ENCODE peak calls at places on chromosomes 2 and 18, in five cellular contexts. C, L, E, T and S are unnamed samples.

GRCh38 chr18:27017901-27018500 is 152.5 kb upstream of the AQP4 start:
- DNase-seq in T (no peak), C (no peak), E (no peak), L (no peak), S (no peak)

GRCh38 chr18:79625195-79625923 is 54.2 kb upstream of the CTDP1 start:
- DNase-seq in L (no peak), C (no peak), T (no peak), E (peak; percentile 42), S (no peak)

GRCh38 chr2:68767031-68767961 is 32.7 kb downstream of the ARHGAP25 start:
- DNase-seq in C (no peak), T (no peak), E (no peak), L (no peak), S (no peak)

GRCh38 chr2:161586517-161587167 is 37.6 kb upstream of the SLC4A10 start:
- DNase-seq in T (no peak), C (peak; percentile 1), L (peak; percentile 29), E (no peak), S (no peak)

GRCh38 chr2:148122788-148123187 is 101.9 kb downstream of the MBD5 start:
- DNase-seq in T (no peak), L (peak; percentile 56), E (no peak), C (peak; percentile 16), S (no peak)

GRCh38 chr2:240437861-240438809 is 2.7 kb downstream of the GPC1 start:
- DNase-seq in E (peak; percentile 66), C (peak; percentile 16), T (peak; percentile 79), L (peak; percentile 16), S (peak; percentile 93)

GRCh38 chr2:66962625-66963207 is 434.4 kb upstream of the ETAA1 start:
- DNase-seq in L (peak; percentile 39), C (no peak), E (no peak), T (no peak), S (no peak)

GRCh38 chr18:45059695-45060094 is 379.0 kb downstream of the SETBP1 start:
- DNase-seq in C (peak; percentile 48), L (peak; percentile 82), E (no peak), T (no peak), S (no peak)

GRCh38 chr2:151789055-151789834 is 39.0 kb downstream of the ARL5A start:
- DNase-seq in C (no peak), E (no peak), L (no peak), T (no peak), S (no peak)

GRCh38 chr2:19949071-19949470 is 40.8 kb downstream of the WDR35 start:
- DNase-seq in E (no peak), L (peak; percentile 48), C (peak; percentile 24), T (no peak), S (no peak)

GRCh38 chr2:3037196-3038194 is 340.1 kb downstream of the EIPR1 start:
- DNase-seq in T (no peak), C (no peak), E (no peak), L (no peak), S (no peak)

GRCh38 chr2:11710632-11711381 is 35.6 kb upstream of the LPIN1 start:
- DNase-seq in T (no peak), E (no peak), C (no peak), L (peak; percentile 44), S (no peak)

GRCh38 chr18:7021994-7022840 is 95.4 kb downstream of the LAMA1 start:
- DNase-seq in C (no peak), T (no peak), E (no peak), L (no peak), S (peak; percentile 60)

GRCh38 chr2:28366496-28367282 is 26.0 kb upstream of the FOSL2 start:
- DNase-seq in E (no peak), L (peak; percentile 18), T (no peak), C (no peak), S (peak; percentile 68)

GRCh38 chr2:120803764-120804335 is 68.2 kb downstream of the GLI2 start:
- DNase-seq in E (no peak), T (no peak), C (no peak), L (peak; percentile 68), S (no peak)

GRCh38 chr2:168210216-168210897 is 37.0 kb downstream of the STK39 start:
- DNase-seq in E (no peak), L (peak; percentile 49), T (no peak), C (no peak), S (no peak)

GRCh38 chr2:202037086-202037485 is 3.4 kb downstream of the FZD7 start:
- DNase-seq in E (no peak), C (no peak), L (peak; percentile 39), T (no peak), S (no peak)

GRCh38 chr2:68987051-68987503 is 12.6 kb downstream of the GKN1 start:
- DNase-seq in E (no peak), T (peak; percentile 66), C (no peak), L (no peak), S (no peak)

GRCh38 chr18:49055787-49056186 is 105.0 kb upstream of the SMAD7 start:
- DNase-seq in T (peak; percentile 26), E (peak; percentile 25), L (peak; percentile 56), C (peak; percentile 67), S (peak; percentile 81)

GRCh38 chr2:220434365-220434764 is 806.9 kb downstream of the SLC4A3 start:
- DNase-seq in E (no peak), L (peak; percentile 90), C (peak; percentile 27), T (no peak), S (no peak)

GRCh38 chr2:197514754-197515153 is 1.1 kb upstream of the MOB4 start:
- DNase-seq in L (peak; percentile 3), C (no peak), E (no peak), T (no peak), S (no peak)

GRCh38 chr2:76311713-76312112 is 601.0 kb upstream of the GCFC2 start:
- DNase-seq in T (no peak), E (no peak), L (no peak), C (no peak), S (no peak)

GRCh38 chr2:147433822-147434221 is 411.0 kb upstream of the ACVR2A start:
- DNase-seq in C (no peak), E (no peak), T (no peak), L (no peak), S (no peak)

GRCh38 chr2:59578349-59578748 is 975.1 kb downstream of the BCL11A start:
- DNase-seq in L (no peak), E (no peak), C (no peak), T (no peak), S (no peak)

GRCh38 chr2:124024491-124025348 is at the start of gene CNTNAP5:
- DNase-seq in C (no peak), L (peak; percentile 1), T (peak; percentile 64), E (no peak), S (peak; percentile 57)

GRCh38 chr2:124025349-124025720 is 248 bp downstream of the CNTNAP5 start:
- DNase-seq in E (no peak), T (no peak), C (no peak), L (no peak), S (no peak)

GRCh38 chr2:124032799-124033198 is 7.7 kb downstream of the CNTNAP5 start:
- DNase-seq in L (no peak), E (no peak), T (no peak), C (no peak), S (no peak)

GRCh38 chr2:124025896-124026295 is 809 bp downstream of the CNTNAP5 start:
- DNase-seq in E (no peak), C (no peak), L (no peak), T (no peak), S (no peak)

DNA sequence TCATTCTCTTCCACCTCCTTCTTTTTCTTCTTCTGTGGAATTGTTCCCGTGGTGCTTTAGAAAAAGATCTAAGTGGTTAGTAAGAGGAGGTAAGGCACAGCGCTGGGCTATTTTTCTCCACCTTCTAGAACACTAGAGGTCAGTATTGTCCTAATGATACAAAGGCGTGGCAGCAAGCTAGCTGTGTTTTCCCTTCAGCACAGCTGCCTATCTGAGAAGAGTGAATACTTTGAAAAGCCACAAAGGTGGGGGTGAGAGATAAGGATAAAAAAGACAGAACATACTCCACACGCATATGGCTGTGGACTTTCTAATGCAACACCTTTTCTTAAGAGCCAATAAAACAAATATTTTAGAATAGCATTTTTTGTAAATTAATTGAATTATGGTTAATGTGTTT is 2.1 kb downstream of the CNTNAP5 start:
- DNase-seq in E (no peak), C (no peak), T (peak; percentile 22), L (peak; percentile 15), S (no peak)
- TF ChIP-seq CTCF in E (no peak), C (peak; percentile 51), T (peak; percentile 36), L (peak; percentile 61), S (peak; percentile 33)

GRCh38 chr2:225556461-225556860 is 157.0 kb downstream of the NYAP2 start:
- DNase-seq in E (no peak), C (no peak), L (no peak), T (no peak), S (no peak)
- TF ChIP-seq CTCF in E (no peak), C (no peak), L (no peak), T (no peak), S (no peak)

GRCh38 chr2:32627441-32627900 is 379 bp upstream of the TTC27 start:
- DNase-seq in T (peak; percentile 55), E (no peak), L (peak; percentile 59), C (peak; percentile 11), S (peak; percentile 33)
- TF ChIP-seq CTCF in T (peak; percentile 41), E (no peak), L (peak; percentile 15), C (peak; percentile 38), S (peak; percentile 6)

GRCh38 chr2:191184457-191184856 is 33.7 kb upstream of the STAT4 start:
- DNase-seq in E (no peak), L (no peak), C (no peak), T (no peak), S (no peak)

GRCh38 chr2:191178806-191179514 is 28.2 kb upstream of the STAT4 start:
- DNase-seq in E (no peak), L (no peak), T (no peak), C (peak; percentile 76), S (no peak)

GRCh38 chr2:191183516-191183915 is 32.7 kb upstream of the STAT4 start:
- DNase-seq in T (no peak), E (no peak), C (no peak), L (no peak), S (no peak)

GRCh38 chr2:191180712-191181111 is 29.9 kb upstream of the STAT4 start:
- DNase-seq in C (no peak), E (no peak), T (no peak), L (no peak), S (peak; percentile 31)

DNA sequence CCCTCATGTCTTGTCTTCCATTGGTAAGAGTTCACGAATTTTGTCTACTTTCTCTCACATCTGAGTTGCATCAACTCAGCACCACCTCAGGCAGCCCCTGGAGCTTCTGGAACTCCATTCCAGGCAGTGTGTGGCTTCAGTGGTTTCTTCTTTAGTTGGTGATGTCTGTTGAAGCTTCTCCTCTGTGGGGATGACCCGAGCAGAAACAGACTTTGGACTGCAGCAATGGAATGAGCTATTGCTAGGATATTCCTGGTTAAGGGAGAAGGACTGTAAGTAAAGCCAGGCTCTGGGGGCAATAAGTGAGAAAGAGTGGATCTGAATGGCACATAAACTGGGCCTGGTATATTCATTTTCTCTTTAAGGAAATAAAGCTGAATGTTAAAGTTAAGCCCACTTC is 32.3 kb upstream of the STAT4 start:
- DNase-seq in T (no peak), C (no peak), L (no peak), E (no peak), S (no peak)
- TF ChIP-seq CTCF in T (no peak), C (no peak), L (no peak), E (no peak), S (no peak)

GRCh38 chr2:122519366-122519765 is 763.9 kb downstream of the TSN start:
- DNase-seq in E (no peak), L (no peak), T (no peak), C (no peak), S (no peak)
- TF ChIP-seq CTCF in E (no peak), L (no peak), T (no peak), C (peak; percentile 9), S (no peak)

GRCh38 chr2:64913357-64913869 is 75.8 kb upstream of the SLC1A4 start:
- DNase-seq in T (no peak), E (no peak), L (no peak), C (no peak), S (no peak)
- TF ChIP-seq CTCF in T (no peak), E (no peak), L (no peak), C (no peak), S (no peak)